ENCODE peak calls at places on chromosomes 2 and 18, in four cellular contexts. Q is H9, N is IMR-90, A is mesenchymal stem cell. G is an unnamed sample.

GRCh38 chr2:42118759-42119569 is 50.2 kb upstream of the EML4 start:
- DNase-seq in A (no peak), N (no peak), Q (no peak), G (no peak)

GRCh38 chr2:61853086-61853847 is 593 bp downstream of the FAM161A start:
- DNase-seq in N (no peak), Q (peak), A (no peak), G (peak)

GRCh38 chr2:235669983-235670962 is 176.4 kb downstream of the AGAP1 start:
- DNase-seq in Q (peak), N (peak), A (peak), G (peak)

GRCh38 chr18:37361223-37362157 is 204.1 kb downstream of the CELF4 start:
- DNase-seq in A (no peak), Q (no peak), N (no peak), G (no peak)

GRCh38 chr18:62101236-62101635 is 85.6 kb downstream of the PIGN start:
- DNase-seq in Q (no peak), A (no peak), N (peak), G (no peak)

GRCh38 chr2:43944915-43945314 is 50.9 kb downstream of the LRPPRC start:
- DNase-seq in Q (no peak), N (no peak), A (no peak), G (no peak)

GRCh38 chr2:165573534-165574461 is 104.3 kb downstream of the CSRNP3 start:
- DNase-seq in N (no peak), Q (peak), A (peak), G (peak)

GRCh38 chr2:111705206-111705605 is 178.8 kb downstream of the ANAPC1 start:
- DNase-seq in N (no peak), Q (no peak), A (no peak), G (no peak)

GRCh38 chr2:46435353-46435752 is 44.0 kb upstream of the TMEM247 start:
- DNase-seq in A (no peak), N (no peak), Q (no peak), G (no peak)

GRCh38 chr2:64859208-64860161 is 129.7 kb upstream of the SLC1A4 start:
- DNase-seq in A (peak), Q (peak), N (peak), G (peak)

GRCh38 chr2:148650881-148651280 is 6.3 kb downstream of the EPC2 start:
- DNase-seq in A (no peak), N (no peak), Q (no peak), G (no peak)

GRCh38 chr2:136075466-136075865 is 42.5 kb downstream of the CXCR4 start:
- DNase-seq in Q (no peak), N (no peak), A (no peak), G (no peak)

GRCh38 chr18:76493213-76494107 is 1.6 kb downstream of the ZNF516 start:
- DNase-seq in A (peak), Q (peak), N (peak), G (peak)

GRCh38 chr2:232275670-232276069 is 102.9 kb upstream of the ALPP start:
- DNase-seq in A (no peak), N (no peak), Q (no peak), G (no peak)

GRCh38 chr2:164737612-164738081 is 104.0 kb downstream of the COBLL1 start:
- DNase-seq in N (peak), A (peak), Q (peak), G (peak)

GRCh38 chr2:179277429-179278196 is 13.0 kb upstream of the SESTD1 start:
- DNase-seq in A (no peak), N (no peak), Q (no peak), G (no peak)

GRCh38 chr2:190261851-190262250 is 57.8 kb downstream of the HIBCH start:
- DNase-seq in N (no peak), Q (no peak), A (no peak), G (no peak)

GRCh38 chr2:172380436-172381274 is 46.7 kb upstream of the ITGA6 start:
- DNase-seq in N (no peak), A (peak), Q (peak), G (peak)

GRCh38 chr2:101007415-101008345 is 5.6 kb downstream of the RPL31 start:
- DNase-seq in Q (no peak), A (no peak), N (no peak), G (no peak)

GRCh38 chr2:197633109-197633657 is 42.2 kb downstream of the RFTN2 start:
- DNase-seq in N (no peak), Q (no peak), A (no peak), G (no peak)

GRCh38 chr2:227325824-227326195 is 759 bp downstream of the MFF start:
- DNase-seq in Q (peak), A (peak), N (peak), G (no peak)

GRCh38 chr18:54242327-54242726 is 17.9 kb upstream of the MBD2 start:
- DNase-seq in N (no peak), A (no peak), Q (no peak), G (no peak)

GRCh38 chr18:73681912-73682311 is 465.7 kb downstream of the FBXO15 start:
- DNase-seq in N (no peak), Q (no peak), A (no peak), G (no peak)

GRCh38 chr2:85001595-85001994 is 30.6 kb downstream of the KCMF1 start:
- DNase-seq in Q (no peak), N (no peak), A (no peak), G (no peak)

GRCh38 chr2:148604927-148605326 is 39.6 kb upstream of the EPC2 start:
- DNase-seq in A (no peak), N (no peak), Q (no peak), G (no peak)

GRCh38 chr2:96520697-96521096 is 15.5 kb upstream of the NEURL3 start:
- DNase-seq in Q (no peak), N (no peak), A (no peak), G (no peak)

GRCh38 chr2:16058256-16058655 is 117.9 kb downstream of the MYCN start:
- DNase-seq in N (no peak), A (no peak), Q (no peak), G (no peak)

GRCh38 chr2:187865025-187865424 is 310.8 kb upstream of the TFPI start:
- DNase-seq in N (no peak), A (no peak), Q (no peak), G (no peak)

GRCh38 chr2:120434487-120434886 is 88.6 kb downstream of the INHBB start:
- DNase-seq in Q (peak), N (no peak), A (no peak), G (no peak)

GRCh38 chr2:173978447-173978846 is 13.3 kb upstream of the SP3 start:
- DNase-seq in Q (no peak), A (no peak), N (peak), G (no peak)

GRCh38 chr2:206160124-206160806 is 570 bp downstream of the EEF1B2 start:
- DNase-seq in Q (no peak), N (peak), A (no peak), G (no peak)

GRCh38 chr2:231483398-231484329 is 19.4 kb upstream of the NCL start:
- DNase-seq in A (no peak), Q (peak), N (no peak), G (no peak)

GRCh38 chr2:100106460-100106859 is 35.9 kb downstream of the AFF3 start:
- DNase-seq in Q (peak), A (peak), N (peak), G (no peak)

GRCh38 chr18:74497308-74497640 is 1.1 kb downstream of the CNDP2 start:
- DNase-seq in N (no peak), A (no peak), Q (no peak), G (no peak)

GRCh38 chr2:31606511-31606910 is 25.8 kb upstream of the SRD5A2 start:
- DNase-seq in A (no peak), Q (no peak), N (no peak), G (no peak)

GRCh38 chr2:28366149-28366495 is 26.5 kb upstream of the FOSL2 start:
- DNase-seq in A (no peak), Q (no peak), N (no peak), G (no peak)

GRCh38 chr2:66428986-66429612 is 5.8 kb upstream of the MEIS1 start:
- DNase-seq in N (peak), Q (no peak), A (peak), G (no peak)

GRCh38 chr2:26970244-26970927 is at the start of gene MAPRE3:
- DNase-seq in N (peak), A (peak), Q (peak), G (peak)
- H2BK15ac ChIP-seq in N (no peak), A (no peak), Q (no peak), G (no peak)

GRCh38 chr2:200877443-200877842 is 11.4 kb downstream of the PPIL3 start:
- DNase-seq in A (no peak), Q (no peak), N (no peak), G (no peak)
- H2BK15ac ChIP-seq in A (no peak), Q (no peak), N (no peak), G (no peak)

GRCh38 chr2:241376808-241377207 is 20.7 kb downstream of the FARP2 start:
- DNase-seq in N (no peak), A (no peak), Q (no peak), G (no peak)
- H2BK15ac ChIP-seq in N (no peak), A (no peak), Q (no peak), G (no peak)

GRCh38 chr2:128625966-128626757 is 307.5 kb upstream of the HS6ST1 start:
- DNase-seq in N (no peak), A (no peak), Q (no peak), G (no peak)

GRCh38 chr2:128628206-128628605 is 309.5 kb upstream of the HS6ST1 start:
- DNase-seq in N (no peak), A (no peak), Q (no peak), G (no peak)

GRCh38 chr2:128626758-128627515 is 308.3 kb upstream of the HS6ST1 start:
- DNase-seq in Q (no peak), N (no peak), A (no peak), G (no peak)

GRCh38 chr2:128630974-128631697 is 312.5 kb upstream of the HS6ST1 start:
- DNase-seq in A (no peak), Q (peak), N (no peak), G (no peak)

DNA sequence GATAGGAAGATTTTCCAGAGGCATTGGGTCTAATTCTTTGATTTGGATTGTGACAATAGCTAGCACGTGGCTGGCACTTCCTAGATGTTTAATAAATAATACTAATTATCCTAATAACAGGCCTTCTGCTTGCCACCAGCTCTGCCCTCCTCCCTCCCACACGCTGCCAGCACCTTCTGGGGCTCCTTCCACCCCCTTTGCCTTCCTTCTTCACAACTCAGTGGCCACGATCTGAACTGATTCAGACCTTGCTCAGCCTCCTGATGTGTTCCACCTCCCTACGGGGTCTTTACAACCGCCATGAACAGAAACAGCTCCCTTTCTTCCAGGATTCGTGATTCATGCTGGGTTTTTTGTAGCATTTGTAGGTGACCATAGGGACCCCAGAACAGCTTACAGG is 310.3 kb upstream of the HS6ST1 start:
- DNase-seq in Q (no peak), A (no peak), N (no peak), G (no peak)
- H2BK15ac ChIP-seq in Q (no peak), A (no peak), N (no peak), G (no peak)

GRCh38 chr2:236998758-236999157 is 86.9 kb upstream of the COPS8 start:
- DNase-seq in N (no peak), Q (no peak), A (no peak), G (no peak)
- H2BK15ac ChIP-seq in N (no peak), Q (no peak), A (no peak), G (no peak)

GRCh38 chr18:69980982-69981804 is 33.5 kb upstream of the CD226 start:
- DNase-seq in N (no peak), A (no peak), Q (no peak), G (no peak)

GRCh38 chr18:69981948-69982347 is 34.3 kb upstream of the CD226 start:
- DNase-seq in A (no peak), N (no peak), Q (no peak), G (no peak)

GRCh38 chr18:69985239-69985638 is 37.6 kb upstream of the CD226 start:
- DNase-seq in N (no peak), Q (peak), A (no peak), G (no peak)

GRCh38 chr18:69980509-69980908 is 32.8 kb upstream of the CD226 start:
- DNase-seq in Q (no peak), A (no peak), N (no peak), G (no peak)

DNA sequence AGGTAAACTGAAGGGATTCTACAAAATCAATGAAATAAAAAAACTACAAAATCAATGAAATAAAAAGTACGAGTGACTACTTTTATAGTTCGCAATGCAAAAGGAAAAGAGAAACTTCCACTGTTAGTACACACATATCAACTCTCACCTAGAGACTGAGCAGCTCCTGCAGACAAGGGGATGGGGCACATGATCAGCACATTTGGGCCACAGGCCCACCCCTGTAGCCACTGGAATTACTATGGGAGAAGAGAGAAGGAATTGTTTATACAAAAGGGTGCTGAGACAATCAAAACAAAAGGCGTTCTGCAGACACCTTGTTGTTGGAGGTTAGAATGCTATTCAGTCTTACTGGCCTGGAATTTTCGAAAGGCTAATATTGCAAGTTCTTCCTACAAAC is 34.7 kb upstream of the CD226 start:
- DNase-seq in Q (no peak), A (no peak), N (no peak), G (no peak)
- H2BK15ac ChIP-seq in Q (no peak), A (no peak), N (no peak), G (no peak)

DNA sequence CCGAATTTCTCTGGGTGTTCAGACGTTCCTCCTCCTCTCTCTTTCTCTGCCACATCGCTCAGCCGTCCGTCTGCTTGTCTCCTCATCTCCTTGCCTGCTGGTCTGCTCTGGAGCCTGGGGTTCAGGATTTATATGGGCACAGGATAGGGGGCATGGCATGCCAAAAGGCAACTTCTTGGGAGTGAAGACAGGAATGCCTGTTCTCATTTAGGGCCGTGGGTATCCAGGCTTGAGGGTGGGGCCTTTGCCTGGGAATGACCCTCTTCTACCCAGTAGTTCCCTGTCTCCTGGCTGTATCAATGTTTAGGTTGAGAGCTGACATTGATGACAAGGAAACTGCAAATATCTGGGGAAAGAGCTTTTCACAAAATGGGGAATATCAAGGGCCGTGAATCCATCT is 98.0 kb downstream of the HRH4 start:
- DNase-seq in N (no peak), Q (no peak), A (no peak), G (no peak)
- H2BK15ac ChIP-seq in N (no peak), Q (no peak), A (no peak), G (no peak)